ENCODE peak calls at places on chromosomes 4 and X, in four cellular contexts. F is HCT116, V is K562, Q is HepG2. B is an unnamed sample.

GRCh38 chrX:39406799-39407198 is 605.5 kb downstream of the MID1IP1 start:
- DNase-seq in F (no peak), V (no peak), Q (no peak), B (no peak)

GRCh38 chr4:105158837-105159236 is 12.2 kb downstream of the TET2 start:
- DNase-seq in F (no peak), V (no peak), Q (peak; percentile 41), B (no peak)

GRCh38 chr4:1136028-1136427 is 22.7 kb upstream of the RNF212 start:
- DNase-seq in F (no peak), V (no peak), Q (no peak), B (no peak)

GRCh38 chr4:107814758-107815552 is 9.8 kb upstream of the SGMS2 start:
- DNase-seq in F (no peak), V (no peak), Q (no peak), B (no peak)

GRCh38 chrX:112913807-112914206 is 73.2 kb upstream of the AMOT start:
- DNase-seq in F (no peak), V (no peak), Q (no peak), B (no peak)

GRCh38 chr4:15037923-15038541 is 35.8 kb downstream of the CPEB2 start:
- DNase-seq in F (no peak), V (no peak), Q (no peak), B (no peak)

GRCh38 chr4:156294577-156294976 is 340.9 kb upstream of the CTSO start:
- DNase-seq in F (peak; percentile 76), V (no peak), Q (peak; percentile 35), B (no peak)

GRCh38 chrX:1903380-1903935 is 288.6 kb downstream of the ASMT start:
- DNase-seq in F (peak; percentile 63), V (no peak), Q (peak; percentile 70), B (peak; percentile 71)

GRCh38 chr4:108398326-108398725 is 222.1 kb upstream of the RPL34 start:
- DNase-seq in F (no peak), V (no peak), Q (no peak), B (no peak)

GRCh38 chr4:1082215-1083182 is 30.9 kb downstream of the RNF212 start:
- DNase-seq in F (no peak), V (no peak), Q (no peak), B (no peak)

GRCh38 chrX:119606508-119607389 is 525 bp upstream of the NKRF start:
- DNase-seq in F (peak; percentile 79), V (no peak), Q (no peak), B (peak; percentile 84)

GRCh38 chrX:69060631-69061408 is 104.4 kb downstream of the PJA1 start:
- DNase-seq in F (peak; percentile 3), V (no peak), Q (peak; percentile 21), B (no peak)

GRCh38 chrX:16828126-16828908 is 41.8 kb downstream of the RBBP7 start:
- DNase-seq in F (no peak), V (no peak), Q (no peak), B (no peak)

GRCh38 chr4:156781852-156782251 is 189.7 kb downstream of the PDGFC start:
- DNase-seq in F (peak; percentile 29), V (no peak), Q (no peak), B (no peak)

GRCh38 chr4:52421811-52422213 is 237.3 kb downstream of the USP46 start:
- DNase-seq in F (no peak), V (no peak), Q (no peak), B (no peak)
- TF ChIP-seq TCF7L2 in F (no peak), V (no peak), Q (no peak), B (no peak)

GRCh38 chrX:31117195-31117594 is 45.4 kb upstream of the FTHL17 start:
- DNase-seq in F (no peak), V (no peak), Q (no peak), B (no peak)

GRCh38 chrX:31110657-31111056 is 38.8 kb upstream of the FTHL17 start:
- DNase-seq in F (no peak), V (no peak), Q (no peak), B (no peak)

GRCh38 chrX:31114858-31115257 is 43.0 kb upstream of the FTHL17 start:
- DNase-seq in F (no peak), V (no peak), Q (no peak), B (no peak)

GRCh38 chrX:31112226-31112999 is 40.6 kb upstream of the FTHL17 start:
- DNase-seq in F (no peak), V (no peak), Q (no peak), B (no peak)
- TF ChIP-seq TCF7L2 in F (no peak), V (no peak), Q (no peak), B (no peak)

DNA sequence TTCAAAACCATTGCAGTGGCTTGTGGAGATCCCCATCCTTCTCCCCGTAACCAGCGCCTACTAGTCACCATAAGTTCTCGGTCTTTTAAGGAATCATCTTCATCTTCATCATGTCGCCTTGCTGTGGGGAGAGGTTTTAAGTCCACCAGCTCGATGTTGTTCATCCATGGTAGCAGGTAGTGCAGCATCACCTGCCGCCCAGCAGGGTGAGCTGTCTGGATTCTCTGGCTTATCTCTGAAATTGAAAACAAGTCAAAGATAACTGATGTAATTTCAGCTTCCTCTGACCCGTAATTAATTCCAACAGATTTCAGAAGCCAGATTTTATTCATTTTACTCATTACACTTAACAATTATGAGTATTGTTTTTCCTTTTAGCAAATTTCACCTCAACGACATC is 67.4 kb downstream of the ZAR1 start:
- DNase-seq in F (no peak), V (peak; percentile 44), Q (no peak), B (no peak)
- TF ChIP-seq TCF7L2 in F (no peak), V (no peak), Q (no peak), B (no peak)

DNA sequence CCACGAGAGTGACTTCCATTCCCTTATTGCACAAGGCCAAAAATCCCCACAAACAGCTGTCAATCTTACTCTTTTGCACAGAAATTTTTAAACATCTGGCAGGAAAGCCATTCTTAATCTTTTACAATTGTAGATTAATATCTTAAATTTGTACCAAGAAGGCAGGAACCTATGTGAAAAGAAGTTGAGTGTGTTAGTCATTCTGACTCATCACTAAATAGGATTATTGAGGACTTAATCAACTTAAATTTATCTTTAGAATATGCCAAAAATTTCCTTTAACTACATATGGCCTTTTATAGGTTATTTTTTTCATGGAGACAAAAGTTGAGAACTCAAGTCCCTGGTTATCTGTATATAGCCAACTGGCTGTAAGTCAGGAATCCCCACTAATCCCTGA is 49.0 kb upstream of the VEGFC start:
- DNase-seq in F (no peak), V (no peak), Q (no peak), B (no peak)
- TF ChIP-seq TCF7L2 in F (no peak), V (no peak), Q (no peak), B (no peak)

GRCh38 chr4:95637047-95637600 is 88.4 kb upstream of the UNC5C start:
- DNase-seq in F (no peak), V (no peak), Q (no peak), B (no peak)
- TF ChIP-seq TCF7L2 in F (no peak), V (no peak), Q (no peak), B (no peak)

DNA sequence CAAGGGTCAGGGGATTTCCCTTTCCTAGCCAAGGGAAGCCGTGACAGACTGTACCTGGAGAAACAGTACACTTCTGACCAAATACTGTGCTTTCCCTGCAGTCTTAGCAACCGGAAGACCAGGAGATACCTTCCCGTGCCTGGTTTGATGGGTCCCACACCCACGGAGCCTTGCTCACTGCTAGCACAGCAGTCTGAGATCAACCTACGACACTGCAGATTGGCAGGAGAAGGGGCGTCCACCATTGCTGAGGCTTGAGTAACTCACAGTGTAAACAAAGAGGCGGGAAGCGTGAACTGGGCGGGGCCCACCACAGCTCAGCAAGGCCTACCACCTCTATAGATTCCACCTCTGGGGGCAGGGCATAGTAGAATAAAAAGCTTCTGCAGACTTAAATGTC is 48.7 kb upstream of the SRD5A3 start:
- DNase-seq in F (no peak), V (peak; percentile 33), Q (peak; percentile 20), B (no peak)
- TF ChIP-seq TCF7L2 in F (no peak), V (no peak), Q (no peak), B (no peak)

GRCh38 chr4:53273726-53274125 is 92.1 kb downstream of the SCFD2 start:
- DNase-seq in F (no peak), V (no peak), Q (no peak), B (no peak)
- TF ChIP-seq TCF7L2 in F (no peak), V (no peak), Q (no peak), B (no peak)

DNA sequence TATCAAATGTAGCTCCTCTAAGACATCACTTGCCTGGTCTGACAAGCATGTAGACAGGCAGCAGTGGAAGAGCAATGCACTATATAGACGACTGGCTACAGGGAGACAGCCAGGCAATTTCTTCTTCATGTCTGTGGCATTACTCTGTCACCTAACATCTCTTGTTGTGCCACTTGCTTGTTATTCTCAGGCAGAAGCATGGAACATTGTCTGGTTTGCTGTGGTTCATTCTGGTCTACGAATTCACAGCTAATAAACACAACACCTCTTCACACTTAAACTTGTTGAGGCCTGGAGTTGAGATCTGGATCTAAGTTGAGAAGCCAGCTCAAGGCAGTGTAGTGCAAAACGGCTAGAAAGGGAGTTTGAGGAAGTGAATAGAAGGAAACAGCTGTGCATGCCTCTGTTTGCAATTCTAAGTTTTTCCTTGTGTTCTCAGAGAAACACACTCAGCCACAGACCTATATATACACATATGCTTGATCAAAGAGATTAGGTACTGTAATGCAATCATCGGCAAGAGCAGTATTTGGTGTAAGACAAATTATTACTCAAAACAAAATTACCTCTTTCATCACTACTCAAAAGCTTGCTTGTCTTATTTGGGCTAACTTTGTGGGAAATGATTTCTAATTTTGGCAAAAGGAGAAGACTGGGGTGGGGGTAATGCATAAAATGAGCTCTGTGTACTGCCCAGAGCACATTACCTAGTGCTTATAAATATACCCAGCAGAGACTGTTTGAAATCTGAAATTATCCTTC is 243.8 kb downstream of the PPP3CA start:
- DNase-seq in F (no peak), V (no peak), Q (no peak), B (no peak)
- TF ChIP-seq TCF7L2 in F (no peak), V (no peak), Q (no peak), B (no peak)

DNA sequence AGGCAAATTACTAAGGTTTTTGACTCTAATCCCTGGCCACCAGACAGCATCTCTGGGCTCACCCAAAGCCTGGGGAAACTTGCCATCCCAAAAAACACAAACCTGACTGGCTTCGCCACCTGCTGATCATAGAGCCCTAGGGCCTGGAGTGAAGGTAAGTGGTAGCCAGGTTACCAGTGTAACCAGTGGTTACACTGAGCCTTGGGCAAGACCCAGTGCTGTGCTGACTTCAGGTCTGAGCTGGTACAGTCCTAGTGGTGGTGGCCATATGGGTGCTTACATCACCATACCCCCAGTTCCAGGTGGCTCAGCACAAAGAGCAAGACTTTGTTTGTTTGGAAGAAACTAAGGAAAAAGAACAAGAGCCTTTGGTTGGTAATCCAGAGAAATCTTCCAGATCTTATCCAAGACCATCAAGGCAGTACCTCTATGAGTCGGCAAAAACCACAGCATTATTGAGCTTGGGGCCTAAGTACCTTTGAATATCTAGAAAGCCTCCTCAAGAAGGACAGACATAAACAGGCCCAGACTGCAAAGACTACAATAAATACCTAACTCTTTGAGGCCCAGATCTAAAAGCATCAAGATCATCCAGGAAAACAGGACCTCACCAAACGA is 13.7 kb downstream of the MED14 start:
- DNase-seq in F (no peak), V (no peak), Q (no peak), B (no peak)
- TF ChIP-seq TCF7L2 in F (no peak), V (no peak), Q (no peak), B (no peak)